ENCODE peak calls at places on chromosome 14, in eight cellular contexts. D is ovary, Y is Right ventricle myocardium superior, I is T follicular helper cell, J is AG09319, H is iris pigment epithelial cell, O is transverse colon, U is astrocyte of the cerebellum. V is an unnamed sample.

GRCh38 chr14:77409131-77409533 is 14.2 kb downstream of the NOXRED1 start:
- DNase-seq in D (no peak), Y (no peak), I (no peak), J (no peak), H (peak; percentile 29), O (peak; percentile 8), U (no peak), V (peak; percentile 28)

GRCh38 chr14:35855886-35856481 is 29.8 kb downstream of the BRMS1L start:
- DNase-seq in D (no peak), Y (no peak), I (no peak), J (no peak), H (no peak), O (no peak), U (peak; percentile 20), V (peak; percentile 7)

GRCh38 chr14:89004195-89004594 is 179.7 kb downstream of the TTC8 start:
- DNase-seq in D (no peak), Y (no peak), I (no peak), J (no peak), H (peak; percentile 84), O (no peak), U (no peak), V (peak; percentile 64)

GRCh38 chr14:33674716-33675115 is 276.2 kb downstream of the EGLN3 start:
- DNase-seq in D (no peak), Y (no peak), I (no peak), J (no peak), H (no peak), O (no peak), U (no peak), V (no peak)

GRCh38 chr14:54116972-54117371 is 160.3 kb upstream of the BMP4 start:
- DNase-seq in D (no peak), Y (no peak), I (no peak), J (no peak), H (peak; percentile 80), O (no peak), U (no peak), V (no peak)

GRCh38 chr14:69943084-69943797 is 64.0 kb downstream of the SMOC1 start:
- DNase-seq in D (no peak), Y (no peak), I (no peak), J (no peak), H (no peak), O (no peak), U (no peak), V (peak; percentile 19)

GRCh38 chr14:38536376-38537038 is 280.6 kb upstream of the CLEC14A start:
- DNase-seq in D (no peak), Y (no peak), I (no peak), J (no peak), H (peak; percentile 15), O (no peak), U (no peak), V (no peak)

GRCh38 chr14:69005432-69006148 is 26.5 kb upstream of the ACTN1 start:
- DNase-seq in D (peak; percentile 39), Y (peak; percentile 48), I (no peak), J (peak; percentile 72), H (peak; percentile 95), O (peak; percentile 51), U (peak; percentile 84), V (no peak)

GRCh38 chr14:67532998-67533753 is at the start of gene PLEKHH1:
- DNase-seq in D (peak; percentile 63), Y (peak; percentile 85), I (peak; percentile 17), J (peak; percentile 16), H (peak; percentile 77), O (peak; percentile 88), U (no peak), V (peak; percentile 90)

GRCh38 chr14:92105845-92106094 is 612 bp downstream of the ATXN3 start:
- DNase-seq in D (peak; percentile 71), Y (peak; percentile 80), I (no peak), J (no peak), H (no peak), O (peak; percentile 44), U (no peak), V (peak; percentile 30)

GRCh38 chr14:90491221-90491867 is 94.5 kb downstream of the CALM1 start:
- DNase-seq in D (peak; percentile 91), Y (peak; percentile 77), I (no peak), J (peak; percentile 5), H (peak; percentile 91), O (no peak), U (no peak), V (no peak)

GRCh38 chr14:77882098-77882497 is 82.2 kb downstream of the ADCK1 start:
- DNase-seq in D (no peak), Y (peak; percentile 76), I (no peak), J (no peak), H (no peak), O (peak; percentile 11), U (no peak), V (peak; percentile 11)

GRCh38 chr14:35865611-35866010 is 39.5 kb downstream of the BRMS1L start:
- DNase-seq in D (no peak), Y (no peak), I (no peak), J (no peak), H (no peak), O (no peak), U (no peak), V (no peak)

GRCh38 chr14:69693823-69694729 is 72.9 kb upstream of the SRSF5 start:
- DNase-seq in D (peak; percentile 57), Y (no peak), I (no peak), J (peak; percentile 18), H (peak; percentile 39), O (peak; percentile 84), U (no peak), V (peak; percentile 98)

GRCh38 chr14:70655110-70655826 is 13.6 kb downstream of the TTC9 start:
- DNase-seq in D (no peak), Y (no peak), I (peak; percentile 75), J (no peak), H (no peak), O (peak; percentile 68), U (no peak), V (peak; percentile 60)

GRCh38 chr14:56797569-56798446 is 12.5 kb downstream of the OTX2 start:
- DNase-seq in D (no peak), Y (no peak), I (no peak), J (no peak), H (no peak), O (no peak), U (no peak), V (no peak)

GRCh38 chr14:43418314-43418713 is 1088.8 kb downstream of the FSCB start:
- DNase-seq in D (no peak), Y (no peak), I (no peak), J (no peak), H (no peak), O (no peak), U (no peak), V (no peak)

GRCh38 chr14:85987292-85987691 is 457.3 kb downstream of the FLRT2 start:
- DNase-seq in D (no peak), Y (no peak), I (no peak), J (no peak), H (no peak), O (no peak), U (no peak), V (no peak)